ENCODE peak calls at places on chromosomes 12 and 14, in seven cellular contexts. Y is CD8-positive, alpha-beta T cell; P is ovary; N is heart left ventricle; J is suprapubic skin; H is H9; Z is DND-41. K is an unnamed sample.

GRCh38 chr12:10454531-10454930 is 1.4 kb upstream of the KLRC1 start:
- DNase-seq in J (no peak), Y (no peak), H (no peak), Z (no peak), N (no peak), P (no peak), K (no peak)

GRCh38 chr14:66403183-66403582 is 83.0 kb upstream of the CCDC196 start:
- DNase-seq in N (no peak), Z (no peak), J (no peak), P (no peak), Y (no peak), H (no peak), K (no peak)

GRCh38 chr12:105906545-105906944 is 232.2 kb downstream of the NUAK1 start:
- DNase-seq in N (no peak), J (no peak), Z (no peak), H (no peak), P (no peak), Y (no peak), K (no peak)

GRCh38 chr14:44782775-44783238 is 178.9 kb downstream of the KLHL28 start:
- DNase-seq in J (no peak), Y (no peak), P (no peak), N (no peak), Z (no peak), H (no peak), K (no peak)

GRCh38 chr12:182381-182883 is 31.5 kb downstream of the SLC6A12 start:
- DNase-seq in P (no peak), Z (no peak), H (no peak), J (no peak), Y (no peak), N (peak; percentile 52), K (no peak)

GRCh38 chr12:27096420-27096819 is 14.0 kb upstream of the C12orf71 start:
- DNase-seq in Y (no peak), J (no peak), N (no peak), Z (no peak), H (no peak), P (no peak), K (no peak)

GRCh38 chr14:39036760-39037159 is 66.3 kb downstream of the SEC23A start:
- DNase-seq in N (no peak), P (no peak), Z (no peak), J (no peak), Y (no peak), H (no peak), K (no peak)

GRCh38 chr14:45082420-45082819 is 1.5 kb upstream of the PRPF39 start:
- DNase-seq in P (no peak), H (no peak), J (no peak), Z (no peak), Y (no peak), N (no peak), K (no peak)

GRCh38 chr12:5318874-5319273 is 113.0 kb upstream of the NTF3 start:
- DNase-seq in H (no peak), N (no peak), Z (no peak), Y (no peak), J (no peak), P (no peak), K (no peak)

GRCh38 chr12:97752129-97752528 is 289.5 kb downstream of the RMST start:
- DNase-seq in Z (no peak), N (no peak), P (no peak), H (no peak), Y (no peak), J (no peak), K (no peak)

GRCh38 chr12:53712059-53712643 is 15.1 kb downstream of the CALCOCO1 start:
- DNase-seq in J (no peak), Y (no peak), N (no peak), H (no peak), P (no peak), Z (no peak), K (peak; percentile 50)

GRCh38 chr12:108232565-108232964 is 103.5 kb downstream of the WSCD2 start:
- DNase-seq in P (no peak), Z (no peak), J (no peak), Y (no peak), H (no peak), N (no peak), K (no peak)

GRCh38 chr14:89418452-89418851 is 1.4 kb upstream of the FOXN3 start:
- DNase-seq in Z (no peak), P (no peak), H (peak; percentile 63), N (no peak), J (peak; percentile 70), Y (peak; percentile 20), K (no peak)

GRCh38 chr14:81450976-81451375 is 50.9 kb upstream of the STON2 start:
- DNase-seq in P (no peak), Z (no peak), J (no peak), N (no peak), H (no peak), Y (no peak), K (no peak)

GRCh38 chr14:63717704-63718103 is 10.2 kb downstream of the SGPP1 start:
- DNase-seq in Z (no peak), J (no peak), Y (no peak), P (no peak), N (no peak), H (no peak), K (no peak)

GRCh38 chr12:30719060-30719459 is 23.4 kb upstream of the IPO8 start:
- DNase-seq in H (no peak), J (no peak), Y (no peak), P (no peak), N (no peak), Z (no peak), K (no peak)

GRCh38 chr12:75414671-75415070 is 23.8 kb downstream of the GLIPR1L2 start:
- DNase-seq in Z (no peak), P (no peak), H (no peak), J (no peak), N (no peak), Y (no peak), K (no peak)

GRCh38 chr12:67222302-67222701 is 46.9 kb upstream of the CAND1 start:
- DNase-seq in Y (no peak), J (no peak), N (no peak), H (no peak), Z (no peak), P (no peak), K (no peak)

GRCh38 chr14:80956922-80957321 is 1.5 kb downstream of the TSHR start:
- DNase-seq in Z (peak; percentile 46), P (no peak), Y (no peak), N (no peak), H (no peak), J (no peak), K (no peak)

GRCh38 chr12:79451988-79452387 is 238.8 kb downstream of the PAWR start:
- DNase-seq in J (peak; percentile 80), Z (no peak), Y (no peak), N (peak; percentile 20), P (peak; percentile 74), H (no peak), K (peak; percentile 84)

DNA sequence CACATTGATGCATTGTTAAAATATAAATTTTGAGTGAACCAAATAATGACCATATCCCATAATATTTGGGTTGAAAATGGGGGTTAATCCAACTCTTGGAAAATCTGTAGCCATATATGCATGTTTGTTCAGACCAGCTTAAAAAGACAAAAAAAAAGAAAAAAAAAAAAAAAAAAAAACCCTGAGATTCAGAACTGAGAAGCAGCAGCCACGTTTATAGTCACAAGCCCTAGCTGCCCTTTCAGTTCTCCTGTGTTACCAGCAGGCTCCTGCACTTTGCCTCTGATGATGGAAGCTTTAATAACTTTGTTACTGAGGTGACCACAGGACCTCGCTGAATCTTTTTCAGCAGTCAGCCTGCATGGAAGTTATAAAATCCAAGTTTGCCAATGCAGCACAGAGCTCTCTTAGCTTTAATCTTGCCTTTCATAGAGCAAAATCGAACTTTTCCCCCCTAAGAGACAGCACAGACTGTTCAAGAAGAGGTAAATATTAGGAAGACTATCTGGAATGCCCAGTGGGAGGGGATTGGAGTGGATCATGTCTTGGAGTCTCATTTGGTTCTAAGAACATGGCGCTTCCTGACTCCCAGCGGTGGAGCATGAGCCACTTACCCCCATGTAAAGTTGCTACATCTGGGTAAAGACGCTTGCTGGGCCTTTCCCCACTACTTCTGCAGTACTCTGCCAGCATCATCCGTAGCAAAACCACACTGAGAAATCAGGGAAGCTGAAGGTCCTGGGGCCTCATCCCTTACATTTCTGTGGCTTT is 20.6 kb downstream of the GNG2 start:
- DNase-seq in N (no peak), J (no peak), Z (no peak), P (peak; percentile 24), H (no peak), Y (no peak), K (no peak)
- TF ChIP-seq CTCF in N (no peak), J (no peak), Z (no peak), P (no peak), H (no peak), Y (no peak), K (no peak)

DNA sequence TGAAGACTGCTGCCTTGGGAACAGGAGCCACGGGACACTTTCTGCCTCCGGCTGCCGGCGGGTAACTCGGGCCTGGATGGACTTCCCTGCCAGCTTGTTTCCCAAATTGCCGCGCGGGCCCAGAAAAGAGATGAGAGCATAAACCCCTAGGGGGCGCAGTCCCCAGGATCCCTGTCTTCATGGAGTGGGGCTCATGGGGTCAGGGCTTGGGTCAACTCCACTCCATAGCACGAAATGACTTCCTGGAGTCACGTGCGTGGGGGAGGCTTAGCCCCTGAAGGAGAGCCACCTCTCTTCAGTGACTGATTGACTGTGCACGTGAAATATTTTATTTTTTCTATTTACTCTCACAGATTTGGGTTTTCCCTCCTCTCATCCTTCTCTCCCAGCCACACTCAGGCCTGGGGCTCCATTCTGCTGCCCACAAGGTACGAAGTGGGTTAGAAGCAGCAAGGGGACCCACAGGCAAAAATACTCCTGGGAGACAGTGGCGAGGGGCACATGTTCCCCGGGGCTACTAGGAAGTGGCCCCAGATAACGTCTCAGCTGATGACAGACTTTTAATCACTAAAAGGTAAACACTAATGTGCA is 10.0 kb downstream of the PGF start:
- DNase-seq in N (no peak), Z (peak; percentile 32), P (no peak), H (peak; percentile 82), J (no peak), Y (no peak), K (no peak)
- H3K27ac ChIP-seq in N (no peak overlapping the region), Z (no peak overlapping the region), P (no peak overlapping the region), H (no peak overlapping the region), J (no peak overlapping the region), Y (no peak overlapping the region), K (no peak overlapping the region)

DNA sequence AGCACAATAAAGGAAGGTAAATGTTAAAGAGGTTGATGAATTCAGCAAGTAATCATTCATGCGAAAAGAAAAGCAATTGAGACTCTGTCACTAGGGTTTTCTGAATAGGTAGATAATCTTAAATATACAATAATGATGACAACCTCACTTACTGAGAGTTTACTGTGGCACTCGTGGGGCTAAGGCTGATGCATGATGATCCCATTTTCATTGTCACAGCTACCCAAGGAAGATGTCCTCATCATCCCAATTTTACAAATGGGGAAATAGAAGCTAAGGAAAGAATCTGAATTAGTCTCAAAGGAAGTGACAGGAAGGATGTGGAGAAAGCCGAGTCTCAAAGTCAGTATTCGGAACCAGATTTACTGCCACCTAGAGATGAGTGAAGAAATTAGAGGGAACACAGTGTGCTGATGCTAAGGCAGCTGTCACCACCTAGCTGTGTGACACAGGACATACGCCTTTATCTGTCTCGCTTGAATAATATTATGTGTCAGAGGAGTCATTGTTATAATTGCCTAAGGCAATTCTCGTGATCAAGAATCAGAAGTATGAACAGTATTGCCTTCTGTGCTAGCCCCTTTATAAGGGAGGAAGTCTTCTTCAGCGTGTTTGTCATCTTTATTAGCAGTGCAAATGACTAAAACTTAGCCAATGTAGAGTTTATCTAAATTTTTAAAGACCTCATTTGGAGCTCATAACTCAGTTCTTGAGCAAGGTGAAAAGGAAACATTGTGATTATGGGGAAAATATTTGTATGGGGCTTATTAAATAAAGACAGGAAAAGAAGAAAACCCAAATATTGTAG is 63.2 kb downstream of the ERGIC2 start:
- DNase-seq in N (peak; percentile 58), Z (peak; percentile 66), Y (peak; percentile 32), J (no peak), H (peak; percentile 68), P (no peak), K (no peak)
- TF ChIP-seq CTCF in N (peak; percentile 83), Z (peak; percentile 96), Y (peak; percentile 75), J (peak; percentile 28), H (peak; percentile 88), P (no peak), K (no peak)

GRCh38 chr14:60646202-60646886 is 2.9 kb downstream of the SIX1 start:
- DNase-seq in J (no peak), N (no peak), H (peak; percentile 53), P (no peak), Z (no peak), Y (no peak), K (no peak)
- H3K27ac ChIP-seq in J (no peak overlapping the region), N (no peak overlapping the region), H (no peak overlapping the region), P (no peak overlapping the region), Z (no peak overlapping the region), Y (no peak overlapping the region), K (no peak overlapping the region)

K was measured in coronary artery.